ENCODE peak calls at places on chromosomes 16 and 17, in seven cellular contexts. S is fibroblast of lung, X is PC-9, H is GM12878, L is keratinocyte, F is GM23338, A is HCT116. E is an unnamed sample. For H4K20me1, the result is how much of the 10 kb centered on the place peaks cover.

GRCh38 chr17:13601317-13601775 is 383 bp downstream of the HS3ST3A1 start:
- DNase-seq in S (no peak), X (no peak), H (no peak), L (no peak), F (peak), A (no peak), E (peak)

GRCh38 chr17:65750166-65750565 is 188.7 kb upstream of the AXIN2 start:
- DNase-seq in S (no peak), X (no peak), H (no peak), L (no peak), F (no peak), A (no peak), E (no peak)

GRCh38 chr17:72984925-72985322 is 107.6 kb downstream of the SLC39A11 start:
- DNase-seq in S (peak), X (peak), H (no peak), L (no peak), F (no peak), A (peak), E (no peak)

GRCh38 chr17:55411463-55411855 is 10.2 kb downstream of the MMD start:
- DNase-seq in S (no peak), X (no peak), H (no peak), L (no peak), F (no peak), A (no peak), E (no peak)

GRCh38 chr16:49495151-49495566 is 121.6 kb downstream of the C16orf78 start:
- DNase-seq in S (no peak), X (no peak), H (no peak), L (no peak), F (no peak), A (no peak), E (no peak)

GRCh38 chr17:50689956-50690886 is 17.5 kb downstream of the ANKRD40 start:
- DNase-seq in S (peak), X (no peak), H (no peak), L (no peak), F (peak), A (no peak), E (peak)

GRCh38 chr16:80376941-80377340 is 163.9 kb upstream of the DYNLRB2 start:
- DNase-seq in S (no peak), X (no peak), H (no peak), L (no peak), F (no peak), A (no peak), E (no peak)

GRCh38 chr16:88357306-88358032 is 25.3 kb upstream of the ZNF469 start:
- DNase-seq in S (peak), X (no peak), H (no peak), L (no peak), F (no peak), A (no peak), E (no peak)

GRCh38 chr16:10552998-10553491 is 27.4 kb downstream of the EMP2 start:
- DNase-seq in S (no peak), X (peak), H (peak), L (no peak), F (peak), A (no peak), E (peak)

GRCh38 chr17:50372708-50373556 is at the start of the genes EME1 and MRPL27:
- DNase-seq in S (peak), X (peak), H (peak), L (no peak), F (peak), A (peak), E (peak)

GRCh38 chr17:58249270-58250133 is 11.1 kb downstream of the LPO start:
- DNase-seq in S (peak), X (peak), H (no peak), L (no peak), F (peak), A (peak), E (peak)

GRCh38 chr16:58057126-58057525 is 31.6 kb downstream of the MMP15 start:
- DNase-seq in S (no peak), X (no peak), H (no peak), L (no peak), F (no peak), A (no peak), E (no peak)

GRCh38 chr17:3335876-3336275 is 37.7 kb upstream of the OR3A1 start:
- DNase-seq in S (no peak), X (no peak), H (no peak), L (no peak), F (peak), A (peak), E (no peak)

GRCh38 chr17:64621772-64622171 is 40.3 kb downstream of the SMURF2 start:
- DNase-seq in S (no peak), X (no peak), H (no peak), L (no peak), F (no peak), A (no peak), E (no peak)

GRCh38 chr17:64625541-64625940 is 36.6 kb downstream of the SMURF2 start:
- DNase-seq in S (no peak), X (no peak), H (no peak), L (no peak), F (no peak), A (no peak), E (no peak)

GRCh38 chr17:64626827-64627226 is 35.3 kb downstream of the SMURF2 start:
- DNase-seq in S (no peak), X (no peak), H (no peak), L (no peak), F (no peak), A (no peak), E (no peak)

GRCh38 chr17:64618848-64619247 is 43.3 kb downstream of the SMURF2 start:
- DNase-seq in S (no peak), X (no peak), H (no peak), L (no peak), F (no peak), A (no peak), E (no peak)

DNA sequence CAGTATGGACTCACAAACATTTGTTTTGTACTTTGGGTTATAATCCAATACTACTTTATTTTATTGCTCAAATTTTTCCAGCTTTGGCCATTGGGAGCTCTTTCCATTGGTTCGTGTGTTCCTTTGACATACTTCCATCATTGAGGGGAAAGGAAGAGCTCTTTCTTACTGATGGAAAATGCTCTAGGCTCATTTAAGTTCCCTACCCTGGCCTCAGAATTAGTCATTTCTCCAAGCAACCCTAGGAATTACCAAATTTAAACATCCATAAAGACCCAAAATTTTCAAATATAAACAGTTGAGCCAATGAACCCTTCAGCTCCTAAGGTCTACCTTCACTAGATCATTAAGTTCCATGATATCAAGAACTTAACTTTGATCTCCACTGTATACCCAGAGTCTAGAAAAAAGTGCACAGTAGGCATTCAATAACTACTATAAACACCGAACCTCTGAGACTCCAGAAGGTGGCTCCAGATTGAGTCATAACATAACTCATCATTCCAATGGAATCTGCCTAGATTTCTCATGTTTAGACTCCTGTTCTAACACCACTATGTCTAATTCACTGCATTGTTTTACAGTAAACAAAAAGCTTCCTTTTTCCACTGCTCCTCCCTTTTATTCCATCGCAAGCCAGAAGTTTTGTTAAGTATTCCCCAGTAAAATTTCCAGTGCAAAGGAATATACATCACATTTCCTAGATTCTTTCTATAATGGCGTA is 39.0 kb downstream of the SMURF2 start:
- DNase-seq in S (peak), X (peak), H (no peak), L (peak), F (no peak), A (peak), E (no peak)
- TF ChIP-seq EZH2 in S (no peak), X (no peak), H (no peak), L (no peak), F (no peak), A (no peak), E (no peak)

GRCh38 chr17:80286638-80286960 is 25.9 kb downstream of the RNF213 start:
- DNase-seq in S (no peak), X (no peak), H (no peak), L (no peak), F (no peak), A (no peak), E (no peak)

GRCh38 chr17:80285237-80285920 is 24.7 kb downstream of the RNF213 start:
- DNase-seq in S (no peak), X (no peak), H (no peak), L (no peak), F (no peak), A (no peak), E (no peak)

GRCh38 chr17:80284631-80285030 is 24.0 kb downstream of the RNF213 start:
- DNase-seq in S (no peak), X (no peak), H (no peak), L (no peak), F (peak), A (no peak), E (peak)

GRCh38 chr17:80289631-80290030 is 29.0 kb downstream of the RNF213 start:
- DNase-seq in S (no peak), X (no peak), H (no peak), L (no peak), F (no peak), A (no peak), E (no peak)

DNA sequence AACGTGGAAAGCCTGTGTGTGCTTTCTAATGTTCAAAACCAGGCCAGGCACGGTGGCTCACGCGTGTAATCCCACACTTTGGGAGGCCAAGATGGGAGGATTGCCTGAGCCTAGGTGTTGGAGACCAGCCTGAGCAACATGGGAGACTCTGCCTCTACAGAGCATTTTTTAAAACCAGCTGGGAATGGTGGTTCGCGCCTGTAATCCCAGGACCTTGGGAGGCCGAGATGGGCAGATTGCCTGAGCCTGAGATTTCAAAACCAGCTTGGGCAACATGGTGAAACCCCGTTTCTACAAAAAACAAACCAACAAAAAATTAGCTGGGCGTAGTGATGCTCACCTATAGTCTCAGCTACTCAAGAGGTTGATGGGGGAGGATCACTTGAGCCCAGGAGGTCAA is 26.4 kb downstream of the RNF213 start:
- DNase-seq in S (no peak), X (no peak), H (no peak), L (no peak), F (no peak), A (no peak), E (no peak)
- H4K20me1 ChIP-seq in S (under half), X (under half), H (under half), L (under half), F (under half), A (under half), E (under half)

GRCh38 chr17:48544356-48545021 is 420 bp downstream of the HOXB2 start:
- DNase-seq in S (peak), X (no peak), H (no peak), L (no peak), F (peak), A (no peak), E (peak)
- TF ChIP-seq EZH2 in S (no peak), X (no peak), H (no peak), L (peak), F (peak), A (no peak), E (peak)

GRCh38 chr17:80287806-80288579 is 27.3 kb downstream of the RNF213 start:
- DNase-seq in S (no peak), X (no peak), H (no peak), L (no peak), F (no peak), A (no peak), E (no peak)
- H4K20me1 ChIP-seq in S (under half), X (under half), H (under half), L (under half), F (under half), A (under half), E (under half)

GRCh38 chr17:7650509-7651096 is at the start of gene ATP1B2:
- DNase-seq in S (peak), X (peak), H (no peak), L (no peak), F (peak), A (no peak), E (peak)

GRCh38 chr17:7654832-7655540 is 4.3 kb downstream of the ATP1B2 start:
- DNase-seq in S (peak), X (no peak), H (no peak), L (no peak), F (no peak), A (no peak), E (no peak)

GRCh38 chr17:7652659-7653343 is 2.1 kb downstream of the ATP1B2 start:
- DNase-seq in S (no peak), X (no peak), H (no peak), L (no peak), F (no peak), A (no peak), E (no peak)

GRCh38 chr17:7651959-7652658 is 1.4 kb downstream of the ATP1B2 start:
- DNase-seq in S (no peak), X (no peak), H (no peak), L (no peak), F (peak), A (no peak), E (no peak)

DNA sequence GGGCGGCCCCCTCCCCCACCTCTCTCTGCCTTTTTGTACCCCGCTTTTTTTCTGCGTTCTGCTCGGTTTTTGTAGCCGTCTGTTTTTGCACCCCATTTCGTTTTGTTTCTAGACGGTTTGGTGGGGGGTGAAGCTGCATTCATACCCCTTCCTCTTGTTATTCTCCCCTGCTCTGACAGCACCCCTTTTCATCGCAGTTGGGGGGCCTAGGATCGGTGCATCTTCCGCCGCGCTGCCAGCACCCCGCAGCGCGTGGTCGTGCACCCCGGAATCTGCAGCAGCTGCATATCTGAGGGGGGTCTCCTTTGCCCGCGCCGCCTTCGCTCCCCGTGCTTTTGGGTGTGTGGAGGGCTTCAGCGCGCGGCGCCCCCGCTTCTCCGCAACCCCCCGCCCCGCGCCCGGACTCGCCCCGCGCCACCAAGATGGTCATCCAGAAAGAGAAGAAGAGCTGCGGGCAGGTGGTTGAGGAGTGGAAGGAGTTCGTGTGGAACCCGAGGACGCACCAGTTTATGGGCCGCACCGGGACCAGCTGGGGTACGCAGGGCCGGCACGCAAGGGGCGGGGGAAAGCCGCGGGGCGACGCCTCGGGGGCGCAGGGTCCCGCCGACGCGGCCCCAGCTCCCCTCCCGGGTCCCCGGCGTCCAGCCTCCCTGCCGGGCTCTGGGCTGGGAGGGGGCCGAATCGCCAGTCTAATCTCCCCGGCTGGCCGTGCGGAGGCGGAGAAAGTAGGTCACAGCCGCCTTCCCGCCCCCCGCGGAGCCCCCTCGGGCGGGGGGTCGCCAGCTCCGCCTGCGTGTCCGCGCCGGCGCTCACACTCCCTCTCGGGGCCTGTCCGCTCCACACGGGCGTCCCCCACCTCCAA is 602 bp downstream of the ATP1B2 start:
- DNase-seq in S (no peak), X (no peak), H (no peak), L (no peak), F (peak), A (no peak), E (peak)
- TF ChIP-seq EZH2 in S (peak), X (no peak), H (peak), L (peak), F (peak), A (no peak), E (peak)

DNA sequence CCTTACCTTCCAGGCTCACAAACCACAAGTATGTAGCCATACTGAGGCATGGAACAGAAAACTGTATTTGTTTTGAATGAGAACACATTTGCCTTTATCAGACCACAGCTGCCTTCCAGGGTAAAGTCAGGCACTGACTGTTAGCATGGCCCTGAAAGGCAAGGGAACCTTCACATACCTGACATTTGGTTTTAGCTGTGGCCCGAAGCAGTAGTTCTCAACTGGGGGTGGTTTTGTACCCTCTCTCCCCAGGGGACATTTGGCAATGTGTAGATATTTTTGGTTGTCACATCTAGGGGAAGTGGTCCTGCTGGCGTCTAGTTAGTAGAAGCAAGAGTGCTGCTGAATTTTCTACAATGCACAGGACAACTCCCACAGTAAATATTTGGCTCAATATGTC is 9.2 kb downstream of the HERPUD1 start:
- DNase-seq in S (no peak), X (no peak), H (no peak), L (no peak), F (no peak), A (no peak), E (no peak)
- H4K20me1 ChIP-seq in S (under half), X (under half), H (under half), L (under half), F (under half), A (under half), E (under half)

GRCh38 chr17:1978396-1978962 is 46.7 kb downstream of the RTN4RL1 start:
- DNase-seq in S (no peak), X (no peak), H (no peak), L (no peak), F (no peak), A (no peak), E (no peak)

GRCh38 chr17:1976683-1977064 is 48.5 kb downstream of the RTN4RL1 start:
- DNase-seq in S (no peak), X (no peak), H (no peak), L (no peak), F (no peak), A (no peak), E (no peak)

GRCh38 chr17:1979182-1979980 is 45.8 kb downstream of the RTN4RL1 start:
- DNase-seq in S (no peak), X (no peak), H (no peak), L (no peak), F (no peak), A (no peak), E (peak)

GRCh38 chr17:1976000-1976682 is 49.0 kb downstream of the RTN4RL1 start:
- DNase-seq in S (no peak), X (no peak), H (no peak), L (no peak), F (no peak), A (no peak), E (no peak)

GRCh38 chr17:1977583-1978395 is 47.3 kb downstream of the RTN4RL1 start:
- DNase-seq in S (no peak), X (no peak), H (no peak), L (no peak), F (peak), A (no peak), E (peak)
- TF ChIP-seq EZH2 in S (peak), X (no peak), H (no peak), L (no peak), F (no peak), A (no peak), E (no peak)